ENCODE peak calls at places on chromosomes 2 and 18, in four cellular contexts. One of them, this sample, is unnamed.

GRCh38 chr2:60033325-60033724 is 520.1 kb downstream of the BCL11A start:
- DNase-seq in fibroblast of villous mesenchyme: no peak
- DNase-seq in NCI-H187: no peak
- DNase-seq in hepatic stellate cell: no peak
- DNase-seq in this sample: no peak

GRCh38 chr2:108363048-108363899 is 14.5 kb upstream of the SULT1C4 start:
- DNase-seq in NCI-H187: no peak
- DNase-seq in hepatic stellate cell: no peak
- DNase-seq in fibroblast of villous mesenchyme: no peak
- DNase-seq in this sample: no peak

GRCh38 chr2:16394072-16394985 is 271.3 kb downstream of the CYRIA start:
- DNase-seq in hepatic stellate cell: no peak
- DNase-seq in NCI-H187: no peak
- DNase-seq in fibroblast of villous mesenchyme: no peak
- DNase-seq in this sample: no peak

GRCh38 chr18:44654555-44654954 is 26.1 kb upstream of the SETBP1 start:
- DNase-seq in fibroblast of villous mesenchyme: peak
- DNase-seq in NCI-H187: no peak
- DNase-seq in hepatic stellate cell: peak
- DNase-seq in this sample: no peak

GRCh38 chr18:48767090-48767670 is 183.6 kb downstream of the SMAD7 start:
- DNase-seq in fibroblast of villous mesenchyme: peak
- DNase-seq in NCI-H187: no peak
- DNase-seq in hepatic stellate cell: peak
- DNase-seq in this sample: no peak

GRCh38 chr2:239268082-239268481 is 132.7 kb downstream of the HDAC4 start:
- DNase-seq in fibroblast of villous mesenchyme: peak
- DNase-seq in hepatic stellate cell: no peak
- DNase-seq in NCI-H187: no peak
- DNase-seq in this sample: no peak

GRCh38 chr2:180125245-180125962 is 118.3 kb upstream of the CWC22 start:
- DNase-seq in fibroblast of villous mesenchyme: peak
- DNase-seq in NCI-H187: peak
- DNase-seq in hepatic stellate cell: peak
- DNase-seq in this sample: peak

GRCh38 chr2:11396690-11396985 is 52.2 kb upstream of the ROCK2 start:
- DNase-seq in NCI-H187: no peak
- DNase-seq in fibroblast of villous mesenchyme: no peak
- DNase-seq in hepatic stellate cell: no peak
- DNase-seq in this sample: no peak

GRCh38 chr18:76943542-76944339 is 121.4 kb downstream of the ZNF236 start:
- DNase-seq in NCI-H187: no peak
- DNase-seq in hepatic stellate cell: no peak
- DNase-seq in fibroblast of villous mesenchyme: peak
- DNase-seq in this sample: no peak

GRCh38 chr2:102421890-102422759 is 835 bp upstream of the IL18RAP start:
- DNase-seq in hepatic stellate cell: no peak
- DNase-seq in NCI-H187: no peak
- DNase-seq in fibroblast of villous mesenchyme: no peak
- DNase-seq in this sample: no peak

GRCh38 chr18:52312321-52312720 is 27.7 kb upstream of the DCC start:
- DNase-seq in hepatic stellate cell: no peak
- DNase-seq in fibroblast of villous mesenchyme: no peak
- DNase-seq in NCI-H187: peak
- DNase-seq in this sample: no peak

GRCh38 chr2:162172802-162173201 is 20.8 kb upstream of the GCG start:
- DNase-seq in hepatic stellate cell: no peak
- DNase-seq in NCI-H187: no peak
- DNase-seq in fibroblast of villous mesenchyme: no peak
- DNase-seq in this sample: no peak

GRCh38 chr18:46169464-46169941 is 65.3 kb downstream of the HAUS1 start:
- DNase-seq in NCI-H187: no peak
- DNase-seq in fibroblast of villous mesenchyme: peak
- DNase-seq in hepatic stellate cell: peak
- DNase-seq in this sample: no peak

GRCh38 chr2:62654423-62654791 is 51.1 kb upstream of the EHBP1 start:
- DNase-seq in hepatic stellate cell: no peak
- DNase-seq in NCI-H187: no peak
- DNase-seq in fibroblast of villous mesenchyme: no peak
- DNase-seq in this sample: no peak

GRCh38 chr2:180208841-180209240 is 201.7 kb upstream of the CWC22 start:
- DNase-seq in NCI-H187: no peak
- DNase-seq in fibroblast of villous mesenchyme: no peak
- DNase-seq in hepatic stellate cell: no peak
- DNase-seq in this sample: no peak

GRCh38 chr2:16943279-16943958 is 277.8 kb upstream of the CYRIA start:
- DNase-seq in NCI-H187: no peak
- DNase-seq in fibroblast of villous mesenchyme: no peak
- DNase-seq in hepatic stellate cell: no peak
- DNase-seq in this sample: no peak

GRCh38 chr2:36635194-36635593 is 37.2 kb upstream of the FEZ2 start:
- DNase-seq in NCI-H187: no peak
- DNase-seq in hepatic stellate cell: no peak
- DNase-seq in fibroblast of villous mesenchyme: no peak
- DNase-seq in this sample: no peak

GRCh38 chr18:62128157-62128556 is 58.7 kb downstream of the PIGN start:
- DNase-seq in hepatic stellate cell: peak
- DNase-seq in NCI-H187: no peak
- DNase-seq in fibroblast of villous mesenchyme: peak
- DNase-seq in this sample: no peak

GRCh38 chr2:158722266-158723105 is 72.6 kb upstream of the DAPL1 start:
- DNase-seq in fibroblast of villous mesenchyme: no peak
- DNase-seq in hepatic stellate cell: no peak
- DNase-seq in NCI-H187: no peak
- DNase-seq in this sample: no peak

GRCh38 chr2:126979604-126980003 is 80.9 kb downstream of the TEX51 start:
- DNase-seq in fibroblast of villous mesenchyme: no peak
- DNase-seq in hepatic stellate cell: no peak
- DNase-seq in NCI-H187: no peak
- DNase-seq in this sample: no peak

This sample was measured in iPS DF 6.9.